ENCODE peak calls at places on chromosomes 7 and 10, in ten cellular contexts. D is stimulated activated CD8-positive, alpha-beta memory T cell treated with anti-CD3 and anti-CD28 coated beads, Interleukin-4, amount 100 ng/mL, for 1 hour; J is CD8-positive, alpha-beta T cell; H is H9; T is stomach; B is activated CD4-positive, CD25-positive, alpha-beta regulatory T cell; V is OCI-LY7; Z is KBM-7; S is endothelial cell; O is fibroblast of gingiva. W is an unnamed sample.

GRCh38 chr7:6167587-6168154 is 104.8 kb downstream of the CYTH3 start:
- DNase-seq in D (no peak), J (no peak), H (no peak), T (no peak), B (no peak), V (no peak), Z (no peak), S (no peak), O (no peak), W (no peak)

GRCh38 chr10:110636932-110637557 is 7.1 kb upstream of the RBM20 start:
- DNase-seq in D (no peak), J (no peak), H (peak), T (no peak), B (no peak), V (no peak), Z (no peak), S (no peak), O (no peak), W (no peak)

GRCh38 chr10:88389456-88389855 is 193.7 kb downstream of the RNLS start:
- DNase-seq in D (no peak), J (peak), H (no peak), T (no peak), B (no peak), V (peak), Z (peak), S (peak), O (peak), W (no peak)

GRCh38 chr10:101329341-101330032 is 24.5 kb upstream of the BTRC start:
- DNase-seq in D (no peak), J (no peak), H (no peak), T (no peak), B (no peak), V (no peak), Z (no peak), S (no peak), O (no peak), W (no peak)

GRCh38 chr10:86363833-86364511 is 2.6 kb downstream of the GRID1 start:
- DNase-seq in D (no peak), J (no peak), H (peak), T (no peak), B (no peak), V (peak), Z (no peak), S (no peak), O (no peak), W (no peak)

GRCh38 chr7:74355091-74355490 is 65.9 kb downstream of the CLIP2 start:
- DNase-seq in D (no peak), J (no peak), H (no peak), T (peak), B (no peak), V (no peak), Z (peak), S (no peak), O (peak), W (no peak)

GRCh38 chr7:259751-260405 is 30.1 kb upstream of the FOXL3 start:
- DNase-seq in D (no peak), J (no peak), H (no peak), T (no peak), B (no peak), V (no peak), Z (no peak), S (no peak), O (no peak), W (no peak)

GRCh38 chr10:11687357-11687771 is 54.8 kb upstream of the ECHDC3 start:
- DNase-seq in D (no peak), J (no peak), H (no peak), T (no peak), B (no peak), V (no peak), Z (no peak), S (no peak), O (no peak), W (no peak)

GRCh38 chr7:96973986-96974385 is 31.4 kb upstream of the DLX6 start:
- DNase-seq in D (no peak), J (no peak), H (no peak), T (no peak), B (no peak), V (no peak), Z (no peak), S (no peak), O (no peak), W (no peak)

GRCh38 chr7:351256-351655 is 61.3 kb downstream of the FOXL3 start:
- DNase-seq in D (peak), J (peak), H (no peak), T (no peak), B (peak), V (no peak), Z (peak), S (no peak), O (no peak), W (no peak)

GRCh38 chr10:128823201-128823600 is 643.8 kb upstream of the MGMT start:
- DNase-seq in D (no peak), J (no peak), H (no peak), T (no peak), B (no peak), V (no peak), Z (no peak), S (no peak), O (no peak), W (no peak)

GRCh38 chr7:22179442-22179879 is 177.5 kb downstream of the RAPGEF5 start:
- DNase-seq in D (no peak), J (no peak), H (no peak), T (no peak), B (no peak), V (no peak), Z (no peak), S (no peak), O (no peak), W (no peak)

GRCh38 chr7:139332960-139333359 is 8.2 kb upstream of the FMC1 start:
- DNase-seq in D (no peak), J (no peak), H (no peak), T (peak), B (no peak), V (no peak), Z (no peak), S (no peak), O (no peak), W (no peak)

GRCh38 chr7:101564778-101565211 is 64.3 kb downstream of the MYL10 start:
- DNase-seq in D (no peak), J (no peak), H (peak), T (peak), B (no peak), V (no peak), Z (no peak), S (no peak), O (no peak), W (no peak)

GRCh38 chr7:43650457-43651052 is 67.6 kb downstream of the STK17A start:
- DNase-seq in D (no peak), J (peak), H (no peak), T (no peak), B (no peak), V (peak), Z (no peak), S (no peak), O (peak), W (no peak)

GRCh38 chr10:10897400-10897799 is 120.3 kb upstream of the CELF2 start:
- DNase-seq in D (no peak), J (no peak), H (no peak), T (no peak), B (no peak), V (no peak), Z (no peak), S (no peak), O (no peak), W (no peak)

GRCh38 chr10:71718165-71718678 is 1.4 kb downstream of the C10orf105 start:
- DNase-seq in D (no peak), J (no peak), H (no peak), T (no peak), B (no peak), V (no peak), Z (no peak), S (no peak), O (no peak), W (no peak)

GRCh38 chr10:95467162-95467599 is 94.0 kb downstream of the SORBS1 start:
- DNase-seq in D (no peak), J (no peak), H (peak), T (peak), B (no peak), V (no peak), Z (peak), S (peak), O (peak), W (no peak)

GRCh38 chr7:53602817-53603418 is 567.5 kb downstream of the POM121L12 start:
- DNase-seq in D (no peak), J (no peak), H (peak), T (no peak), B (no peak), V (no peak), Z (no peak), S (no peak), O (no peak), W (no peak)

GRCh38 chr10:24484771-24485170 is 238.9 kb downstream of the ARHGAP21 start:
- DNase-seq in D (no peak), J (no peak), H (no peak), T (no peak), B (no peak), V (no peak), Z (no peak), S (no peak), O (no peak), W (no peak)

GRCh38 chr7:131897016-131897789 is 340.8 kb upstream of the PODXL start:
- DNase-seq in D (no peak), J (no peak), H (peak), T (no peak), B (no peak), V (no peak), Z (no peak), S (no peak), O (no peak), W (no peak)

GRCh38 chr10:124646483-124647352 is 97.5 kb downstream of the FAM53B start:
- DNase-seq in D (no peak), J (no peak), H (no peak), T (peak), B (no peak), V (no peak), Z (no peak), S (no peak), O (peak), W (no peak)

GRCh38 chr10:85790155-85790789 is 576.3 kb downstream of the GRID1 start:
- DNase-seq in D (no peak), J (no peak), H (no peak), T (no peak), B (no peak), V (no peak), Z (no peak), S (no peak), O (no peak), W (no peak)

GRCh38 chr7:73428697-73429005 is 4.9 kb upstream of the FZD9 start:
- DNase-seq in D (no peak), J (no peak), H (no peak), T (no peak), B (no peak), V (no peak), Z (no peak), S (no peak), O (no peak), W (no peak)

GRCh38 chr10:113941140-113941539 is 86.7 kb downstream of the NHLRC2 start:
- DNase-seq in D (no peak), J (no peak), H (no peak), T (no peak), B (no peak), V (no peak), Z (no peak), S (no peak), O (no peak), W (no peak)

GRCh38 chr10:101244321-101245050 is 15.2 kb upstream of the LBX1 start:
- DNase-seq in D (no peak), J (no peak), H (no peak), T (no peak), B (no peak), V (no peak), Z (no peak), S (no peak), O (peak), W (no peak)

GRCh38 chr10:6593140-6593740 is 13.2 kb upstream of the PRKCQ start:
- DNase-seq in D (no peak), J (no peak), H (peak), T (no peak), B (no peak), V (no peak), Z (no peak), S (no peak), O (no peak), W (no peak)

GRCh38 chr7:82209200-82209599 is 234.4 kb downstream of the CACNA2D1 start:
- DNase-seq in D (no peak), J (no peak), H (no peak), T (no peak), B (no peak), V (no peak), Z (no peak), S (no peak), O (no peak), W (no peak)

GRCh38 chr10:30154126-30154525 is 94.7 kb upstream of the JCAD start:
- DNase-seq in D (no peak), J (no peak), H (no peak), T (no peak), B (no peak), V (no peak), Z (no peak), S (no peak), O (no peak), W (no peak)

GRCh38 chr7:27575647-27576046 is 87.0 kb downstream of the HIBADH start:
- DNase-seq in D (no peak), J (no peak), H (no peak), T (no peak), B (no peak), V (no peak), Z (peak), S (no peak), O (no peak), W (no peak)

GRCh38 chr10:6115824-6116350 is 27.1 kb downstream of the RBM17 start:
- DNase-seq in D (no peak), J (no peak), H (no peak), T (no peak), B (no peak), V (no peak), Z (no peak), S (no peak), O (no peak), W (no peak)

GRCh38 chr10:114571316-114571999 is 86.6 kb downstream of the ABLIM1 start:
- DNase-seq in D (no peak), J (no peak), H (no peak), T (no peak), B (no peak), V (no peak), Z (no peak), S (no peak), O (no peak), W (no peak)

GRCh38 chr10:19824397-19825342 is 8.4 kb downstream of the PLXDC2 start:
- DNase-seq in D (no peak), J (no peak), H (no peak), T (no peak), B (no peak), V (no peak), Z (peak), S (no peak), O (no peak), W (no peak)

GRCh38 chr10:100927266-100927665 is 14.5 kb downstream of the SLF2 start:
- DNase-seq in D (no peak), J (no peak), H (no peak), T (no peak), B (no peak), V (no peak), Z (no peak), S (no peak), O (no peak), W (no peak)

GRCh38 chr7:98562336-98563182 is 54.5 kb upstream of the NPTX2 start:
- DNase-seq in D (no peak), J (no peak), H (no peak), T (no peak), B (no peak), V (no peak), Z (no peak), S (no peak), O (no peak), W (no peak)

GRCh38 chr10:102289356-102289755 is 44.0 kb downstream of the GBF1 start:
- DNase-seq in D (no peak), J (no peak), H (no peak), T (no peak), B (no peak), V (no peak), Z (no peak), S (no peak), O (no peak), W (no peak)

GRCh38 chr10:73965890-73966768 is 31.8 kb upstream of the VCL start:
- DNase-seq in D (no peak), J (no peak), H (peak), T (peak), B (no peak), V (no peak), Z (peak), S (peak), O (peak), W (no peak)

GRCh38 chr10:8463853-8464252 is 409.4 kb downstream of the GATA3 start:
- DNase-seq in D (no peak), J (no peak), H (no peak), T (no peak), B (no peak), V (no peak), Z (no peak), S (no peak), O (no peak), W (no peak)

GRCh38 chr10:75179657-75180177 is 30.9 kb upstream of the VDAC2 start:
- DNase-seq in D (no peak), J (no peak), H (no peak), T (no peak), B (no peak), V (no peak), Z (no peak), S (no peak), O (no peak), W (no peak)